ENCODE peak calls at places on chromosomes 2 and 18, in four cellular contexts. G, E, W and U are unnamed samples.

GRCh38 chr18:52963481-52963880 is 623.5 kb downstream of the DCC start:
- DNase-seq in E (no peak), W (no peak), G (no peak), U (no peak)

GRCh38 chr2:160210599-160211138 is 10.6 kb upstream of the ITGB6 start:
- DNase-seq in E (peak), W (peak), G (peak), U (peak)

GRCh38 chr2:234395801-234396478 is 100.9 kb downstream of the ARL4C start:
- DNase-seq in E (no peak), G (no peak), W (no peak), U (no peak)

GRCh38 chr18:3538456-3538855 is 88.5 kb downstream of the TGIF1 start:
- DNase-seq in G (no peak), W (no peak), E (no peak), U (peak)

GRCh38 chr2:63735931-63736820 is 105.5 kb upstream of the UGP2 start:
- DNase-seq in G (no peak), W (no peak), E (no peak), U (peak)

GRCh38 chr2:231221761-231222160 is 23.3 kb downstream of the ARMC9 start:
- DNase-seq in E (no peak), G (no peak), W (no peak), U (no peak)

GRCh38 chr2:181264436-181264835 is 192.8 kb upstream of the ITGA4 start:
- DNase-seq in G (no peak), E (no peak), W (no peak), U (no peak)

GRCh38 chr2:219449609-219450008 is 15.0 kb downstream of the SPEG start:
- DNase-seq in E (no peak), W (no peak), G (no peak), U (no peak)

GRCh38 chr18:56162316-56162715 is 476.1 kb downstream of the TXNL1 start:
- DNase-seq in G (no peak), E (no peak), W (no peak), U (peak)

GRCh38 chr2:149472413-149472812 is 115.2 kb downstream of the MMADHC start:
- DNase-seq in E (no peak), W (no peak), G (no peak), U (no peak)

GRCh38 chr2:59947917-59948534 is 605.4 kb downstream of the BCL11A start:
- DNase-seq in W (no peak), G (no peak), E (no peak), U (no peak)

GRCh38 chr18:80012714-80013113 is 21.5 kb upstream of the RBFA start:
- DNase-seq in W (no peak), E (no peak), G (no peak), U (no peak)

GRCh38 chr18:22253676-22254075 is 84.3 kb downstream of the GATA6 start:
- DNase-seq in W (no peak), E (no peak), G (no peak), U (no peak)

GRCh38 chr2:227720680-227721079 is 2.9 kb upstream of the SLC19A3 start:
- DNase-seq in E (no peak), G (no peak), W (no peak), U (no peak)

GRCh38 chr2:25308599-25308998 is 33.1 kb downstream of the DNMT3A start:
- DNase-seq in G (no peak), E (no peak), W (no peak), U (no peak)

GRCh38 chr2:217449436-217449835 is 553.4 kb downstream of the TNS1 start:
- DNase-seq in E (no peak), W (no peak), G (no peak), U (no peak)

GRCh38 chr2:52895726-52896340 is 871.8 kb upstream of the CHAC2 start:
- DNase-seq in E (no peak), G (no peak), W (no peak), U (no peak)

GRCh38 chr18:8882632-8883408 is 177.5 kb downstream of the MTCL1 start:
- DNase-seq in G (peak), E (peak), W (peak), U (no peak)

GRCh38 chr2:226478121-226478809 is 321.4 kb downstream of the IRS1 start:
- DNase-seq in G (peak), W (peak), E (no peak), U (peak)

GRCh38 chr2:198173864-198174263 is 369.5 kb downstream of the PLCL1 start:
- DNase-seq in E (no peak), W (no peak), G (no peak), U (no peak)

GRCh38 chr2:230552181-230552580 is 136.2 kb downstream of the SP100 start:
- DNase-seq in E (no peak), G (no peak), W (no peak), U (no peak)

GRCh38 chr2:85485815-85486214 is 53.2 kb upstream of the MAT2A start:
- DNase-seq in E (no peak), G (no peak), W (no peak), U (no peak)

GRCh38 chr18:51195086-51195601 is 2.3 kb downstream of the MEX3C start:
- DNase-seq in W (no peak), E (no peak), G (no peak), U (peak)

GRCh38 chr18:10009321-10010144 is 95.7 kb downstream of the VAPA start:
- DNase-seq in G (no peak), W (no peak), E (no peak), U (no peak)

GRCh38 chr2:127573771-127574170 is 38.3 kb downstream of the MYO7B start:
- DNase-seq in E (no peak), G (no peak), W (no peak), U (no peak)

GRCh38 chr2:96869281-96869823 is 528 bp downstream of the SEMA4C start:
- DNase-seq in W (peak), E (peak), G (peak), U (peak)

GRCh38 chr2:144943986-144944385 is 424.1 kb upstream of the ZEB2 start:
- DNase-seq in E (no peak), G (peak), W (no peak), U (peak)

GRCh38 chr2:118430510-118431187 is 342.4 kb downstream of the INSIG2 start:
- DNase-seq in G (no peak), W (no peak), E (no peak), U (no peak)

GRCh38 chr2:239189711-239190131 is 211.1 kb downstream of the HDAC4 start:
- DNase-seq in G (no peak), W (no peak), E (no peak), U (no peak)

GRCh38 chr2:24048662-24049484 is 668 bp upstream of the FKBP1B start:
- DNase-seq in E (peak), W (no peak), G (no peak), U (no peak)

GRCh38 chr2:183665976-183666375 is 541.7 kb downstream of the NUP35 start:
- DNase-seq in W (no peak), G (no peak), E (no peak), U (no peak)

GRCh38 chr2:142849818-142850217 is 27.6 kb upstream of the KYNU start:
- DNase-seq in E (no peak), W (no peak), G (no peak), U (no peak)

GRCh38 chr2:154526234-154526633 is 172.3 kb upstream of the KCNJ3 start:
- DNase-seq in G (no peak), E (no peak), W (no peak), U (no peak)

GRCh38 chr2:154532004-154532403 is 166.5 kb upstream of the KCNJ3 start:
- DNase-seq in W (no peak), G (no peak), E (no peak), U (no peak)

GRCh38 chr2:154532763-154533162 is 165.7 kb upstream of the KCNJ3 start:
- DNase-seq in W (no peak), E (no peak), G (no peak), U (no peak)

GRCh38 chr2:154533300-154533940 is 165.1 kb upstream of the KCNJ3 start:
- DNase-seq in E (no peak), G (no peak), W (no peak), U (no peak)

GRCh38 chr2:154527962-154528361 is 170.5 kb upstream of the KCNJ3 start:
- DNase-seq in E (no peak), G (no peak), W (no peak), U (no peak)
- TF ChIP-seq MAZ in E (no peak), G (no peak), W (no peak), U (no peak)

GRCh38 chr2:68330691-68331090 is 10.9 kb upstream of the CNRIP1 start:
- DNase-seq in W (no peak), E (peak), G (no peak), U (peak)
- TF ChIP-seq MAZ in W (no peak), E (no peak), G (no peak), U (no peak)

GRCh38 chr18:46679846-46680598 is 23.0 kb upstream of the LOXHD1 start:
- DNase-seq in G (no peak), W (no peak), E (no peak), U (no peak)

GRCh38 chr18:46675112-46675511 is 18.1 kb upstream of the LOXHD1 start:
- DNase-seq in E (no peak), W (no peak), G (no peak), U (no peak)

GRCh38 chr18:46678785-46679404 is 21.9 kb upstream of the LOXHD1 start:
- DNase-seq in E (no peak), G (no peak), W (no peak), U (no peak)

GRCh38 chr18:46676162-46676830 is 19.3 kb upstream of the LOXHD1 start:
- DNase-seq in W (no peak), G (peak), E (no peak), U (no peak)

GRCh38 chr18:46677609-46678470 is 20.8 kb upstream of the LOXHD1 start:
- DNase-seq in E (no peak), G (peak), W (no peak), U (no peak)
- TF ChIP-seq MAZ in E (no peak), G (no peak), W (no peak), U (no peak)

DNA sequence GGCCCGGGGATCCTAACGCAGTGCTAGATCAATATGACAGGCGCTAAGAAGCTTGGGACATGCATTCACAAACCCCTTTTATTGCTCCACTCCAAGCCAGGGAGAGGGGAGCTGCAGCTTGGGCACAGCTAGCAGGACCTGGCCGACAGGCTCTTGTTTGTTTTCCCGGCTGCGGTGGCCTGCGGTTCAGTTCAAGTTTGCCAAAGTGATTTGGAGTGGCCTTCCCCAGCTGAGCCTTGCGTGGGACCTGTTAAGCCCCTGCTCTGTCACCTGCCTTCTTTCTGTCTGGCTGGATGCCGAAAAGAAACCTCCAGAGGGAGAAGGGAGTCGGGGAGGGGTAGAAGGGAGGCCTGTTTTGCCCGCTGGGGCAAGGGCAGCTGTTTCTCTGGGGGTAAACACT is 152.2 kb downstream of the GLI2 start:
- DNase-seq in W (no peak), G (no peak), E (no peak), U (no peak)
- TF ChIP-seq MAZ in W (no peak), G (no peak), E (no peak), U (no peak)

DNA sequence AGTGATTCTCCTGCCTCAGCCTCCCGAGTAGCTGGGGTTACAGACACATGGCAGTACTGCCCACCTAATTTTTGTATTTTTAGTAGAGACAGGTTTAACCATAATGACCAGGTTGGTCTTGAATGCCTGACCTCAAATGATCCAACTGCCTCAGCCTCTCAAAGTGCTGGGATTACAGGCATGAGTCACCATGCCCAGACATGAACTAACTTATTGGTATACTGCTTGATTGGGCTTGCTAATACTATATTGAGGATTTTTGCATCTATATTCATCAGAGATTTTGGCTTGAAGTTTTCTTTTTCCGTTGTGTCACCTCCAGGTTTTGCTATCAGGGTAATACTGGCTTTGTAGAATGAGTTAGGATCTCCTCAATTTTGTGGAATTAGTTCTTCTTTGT is 706.1 kb upstream of the HS6ST1 start:
- DNase-seq in G (no peak), E (no peak), W (no peak), U (no peak)
- TF ChIP-seq MAZ in G (no peak), E (no peak), W (no peak), U (no peak)

GRCh38 chr2:190280565-190281330 is 38.9 kb downstream of the HIBCH start:
- DNase-seq in W (no peak), E (no peak), G (no peak), U (no peak)

GRCh38 chr2:190283783-190284182 is 35.8 kb downstream of the HIBCH start:
- DNase-seq in W (no peak), G (no peak), E (no peak), U (peak)
- TF ChIP-seq MAZ in W (no peak), G (no peak), E (no peak), U (no peak)

DNA sequence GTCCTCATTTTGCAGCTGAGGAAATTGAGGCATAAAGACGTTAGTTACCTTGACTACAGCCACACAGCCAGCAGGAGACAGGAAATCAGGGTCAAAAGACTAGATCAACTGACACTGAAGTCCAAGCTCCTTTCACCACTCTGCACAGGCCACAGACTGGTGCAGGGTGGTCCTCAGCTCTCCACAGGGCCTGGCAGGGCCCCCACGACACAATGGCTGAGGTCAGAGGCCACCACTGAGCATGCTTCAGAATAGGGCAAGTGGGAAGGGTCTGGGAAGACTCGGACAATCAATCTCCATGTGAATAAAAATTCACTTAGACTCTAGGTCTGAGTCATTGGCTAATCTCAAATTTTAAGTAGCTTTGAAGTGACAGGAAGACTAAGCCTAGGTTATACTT is 201.8 kb downstream of the ALK start:
- DNase-seq in E (no peak), G (no peak), W (no peak), U (no peak)
- TF ChIP-seq MAZ in E (no peak), G (no peak), W (no peak), U (no peak)

GRCh38 chr2:69767034-69767433 is 25.1 kb downstream of the ANXA4 start:
- DNase-seq in G (no peak), W (no peak), E (no peak), U (peak)
- TF ChIP-seq MAZ in G (no peak), W (no peak), E (no peak), U (no peak)